ENCODE peak calls at places on chromosomes 3 and 15, in seven cellular contexts. H is fibroblast of the conjunctiva; V is iris pigment epithelial cell; R is LoVo; Q is fibroblast of lung; Y is naive thymus-derived CD8-positive, alpha-beta T cell; J is cortex of kidney. X is an unnamed sample.
A peak's percentile ranks its signal among the peaks of the same experiment; 100 is the strongest.

GRCh38 chr15:68275165-68275746 is 2.3 kb upstream of the FEM1B start:
- DNase-seq in Y (no peak), J (no peak), H (no peak), Q (no peak), V (peak; percentile 92), R (no peak), X (no peak)

GRCh38 chr3:129383292-129383860 is 45.1 kb downstream of the EFCAB12 start:
- DNase-seq in H (peak; percentile 43), V (peak; percentile 68), J (no peak), R (peak; percentile 58), Q (peak; percentile 60), Y (peak; percentile 17), X (peak; percentile 12)

GRCh38 chr15:74272812-74273211 is 36.7 kb downstream of the CCDC33 start:
- DNase-seq in V (no peak), R (no peak), Q (no peak), H (no peak), Y (no peak), J (no peak), X (no peak)

GRCh38 chr3:38549486-38549885 is 53.3 kb downstream of the EXOG start:
- DNase-seq in H (no peak), V (no peak), R (no peak), Q (no peak), Y (no peak), J (no peak), X (no peak)

GRCh38 chr3:31230834-31231233 is 301.9 kb upstream of the STT3B start:
- DNase-seq in Q (no peak), R (no peak), Y (no peak), H (no peak), V (no peak), J (no peak), X (no peak)

GRCh38 chr3:158532099-158532734 is 38.8 kb upstream of the MLF1 start:
- DNase-seq in H (peak; percentile 63), R (peak; percentile 35), Q (peak; percentile 42), Y (no peak), J (no peak), V (peak; percentile 47), X (no peak)

GRCh38 chr15:80727196-80727595 is 32.1 kb downstream of the ABHD17C start:
- DNase-seq in Y (no peak), Q (peak; percentile 87), H (no peak), V (peak; percentile 83), J (no peak), R (no peak), X (no peak)

GRCh38 chr3:53342353-53342752 is 5.0 kb downstream of the DCP1A start:
- DNase-seq in R (peak; percentile 42), V (peak; percentile 68), Y (no peak), H (no peak), J (no peak), Q (peak; percentile 47), X (no peak)